ENCODE peak calls at places on chromosomes 6 and 20, in five cellular contexts. S is transverse colon, O is uterus, R is right lobe of liver, U is heart right ventricle. X is an unnamed sample.

GRCh38 chr20:47551841-47552240 is 50.2 kb downstream of the NCOA3 start:
- DNase-seq in S (no peak), O (no peak), R (no peak), U (no peak), X (no peak)

GRCh38 chr20:43786885-43787284 is 60.1 kb upstream of the GTSF1L start:
- DNase-seq in S (no peak), O (no peak), R (no peak), U (no peak), X (no peak)

GRCh38 chr6:13299909-13300308 is 28.4 kb downstream of the TBC1D7 start:
- DNase-seq in S (no peak), O (no peak), R (no peak), U (no peak), X (no peak)

GRCh38 chr6:31842056-31842455 is 14.5 kb downstream of the HSPA1B start:
- DNase-seq in S (no peak), O (no peak), R (no peak), U (no peak), X (peak; percentile 12)

GRCh38 chr6:48733581-48733980 is 622.6 kb upstream of the PTCHD4 start:
- DNase-seq in S (no peak), O (no peak), R (no peak), U (no peak), X (no peak)

GRCh38 chr6:139640911-139641310 is 266.5 kb upstream of the CITED2 start:
- DNase-seq in S (no peak), O (no peak), R (no peak), U (no peak), X (no peak)

GRCh38 chr6:3455490-3456394 is 1.1 kb downstream of the SLC22A23 start:
- DNase-seq in S (peak; percentile 51), O (no peak), R (peak; percentile 71), U (peak; percentile 26), X (peak; percentile 74)

GRCh38 chr6:33909737-33910136 is 105.9 kb upstream of the MLN start:
- DNase-seq in S (no peak), O (no peak), R (no peak), U (no peak), X (no peak)

GRCh38 chr20:47278907-47279348 is 77.6 kb downstream of the ZMYND8 start:
- DNase-seq in S (no peak), O (no peak), R (no peak), U (no peak), X (no peak)

GRCh38 chr6:116136933-116137340 is 11.0 kb upstream of the COL10A1 start:
- DNase-seq in S (no peak), O (no peak), R (no peak), U (no peak), X (no peak)

GRCh38 chr20:49396230-49396629 is 86.2 kb downstream of the KCNB1 start:
- DNase-seq in S (no peak), O (no peak), R (no peak), U (no peak), X (no peak)

GRCh38 chr6:71385111-71385822 is 96.7 kb downstream of the OGFRL1 start:
- DNase-seq in S (no peak), O (no peak), R (no peak), U (no peak), X (no peak)
- H3K4me1 ChIP-seq in S (peaks cover 8% of the 10 kb centered on the region), O (no peaks in the 10 kb centered on the region), R (no peaks in the 10 kb centered on the region), U (peaks cover 31% of the 10 kb centered on the region), X (no peaks in the 10 kb centered on the region)

DNA sequence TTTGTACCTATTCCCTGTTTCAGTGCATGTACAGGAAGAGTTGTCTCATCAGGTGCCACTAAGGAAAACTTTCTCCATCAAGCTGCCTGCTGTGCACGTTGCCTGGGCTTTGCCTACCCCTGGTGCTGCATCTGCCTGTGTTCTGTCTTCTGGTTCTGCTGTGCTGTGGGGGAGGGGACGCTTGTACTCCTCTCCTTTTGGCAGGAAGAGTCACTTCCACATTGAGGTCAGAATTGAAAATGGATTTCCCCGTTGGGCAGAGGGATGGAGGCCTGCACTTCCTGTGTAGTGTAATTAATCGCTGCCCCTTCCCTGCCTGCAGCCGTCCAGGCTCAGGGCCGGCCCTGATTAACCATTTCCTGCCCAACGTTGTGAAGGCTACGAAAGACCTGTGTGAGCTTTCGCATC is 153.3 kb downstream of the SCML4 start:
- DNase-seq in S (peak; percentile 41), O (peak; percentile 39), R (peak; percentile 57), U (peak; percentile 84), X (peak; percentile 81)
- H3K4me1 ChIP-seq in S (no peaks in the 10 kb centered on the region), O (peaks cover 7% of the 10 kb centered on the region), R (no peaks in the 10 kb centered on the region), U (peaks cover 11% of the 10 kb centered on the region), X (peaks cover 9% of the 10 kb centered on the region)

GRCh38 chr20:44956410-44956809 is 3.8 kb downstream of the TOMM34 start:
- DNase-seq in S (no peak), O (no peak), R (no peak), U (no peak), X (no peak)

GRCh38 chr20:44961024-44961866 is 1.0 kb upstream of the TOMM34 start:
- DNase-seq in S (no peak), O (no peak), R (no peak), U (no peak), X (no peak)

GRCh38 chr20:44959082-44959895 is 908 bp downstream of the TOMM34 start:
- DNase-seq in S (peak; percentile 23), O (no peak), R (no peak), U (peak; percentile 36), X (no peak)

GRCh38 chr20:44959896-44960852 is at the start of gene TOMM34:
- DNase-seq in S (peak; percentile 97), O (peak; percentile 92), R (peak; percentile 97), U (peak; percentile 93), X (peak; percentile 99)

DNA sequence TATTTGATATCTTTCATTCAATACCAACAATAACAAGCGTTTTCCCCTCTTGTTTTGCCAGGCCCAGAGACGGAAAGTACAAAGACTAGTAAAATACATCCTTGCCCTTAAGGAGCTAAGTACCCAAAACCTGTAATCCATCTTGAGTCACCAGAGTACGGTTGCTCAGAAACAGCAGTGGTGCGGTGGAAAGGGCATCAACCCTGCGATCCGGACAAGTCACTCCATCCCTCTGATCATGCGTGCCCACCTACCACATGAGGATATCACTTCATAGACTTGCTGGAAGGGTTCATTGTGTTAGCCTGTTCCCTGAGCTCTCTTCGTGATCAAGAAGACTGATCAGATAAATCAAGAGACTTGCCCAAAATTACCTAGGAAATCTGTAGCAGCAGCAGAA is 1.9 kb downstream of the TOMM34 start:
- DNase-seq in S (no peak), O (no peak), R (no peak), U (no peak), X (no peak)
- H3K4me1 ChIP-seq in S (peaks cover 10% of the 10 kb centered on the region), O (no peaks in the 10 kb centered on the region), R (no peaks in the 10 kb centered on the region), U (peaks cover 13% of the 10 kb centered on the region), X (peaks cover 1% of the 10 kb centered on the region)

DNA sequence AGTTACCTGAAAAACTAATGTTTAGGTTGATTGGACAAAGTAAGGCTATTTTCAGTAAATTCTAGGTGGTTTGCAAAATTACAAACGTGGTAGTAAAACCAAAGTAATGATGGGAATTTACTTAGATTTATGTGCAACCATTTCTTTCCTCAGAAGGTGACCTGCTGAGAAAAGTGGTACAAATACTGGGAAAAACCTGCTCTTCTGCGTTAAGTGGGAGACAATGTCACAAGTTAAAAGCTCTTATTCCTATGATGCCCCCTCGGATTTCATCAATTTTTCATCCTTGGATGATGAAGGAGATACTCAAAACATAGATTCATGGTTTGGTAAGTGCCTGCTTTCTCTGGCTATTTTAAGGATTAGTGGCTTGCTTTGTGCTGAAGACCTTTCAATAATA is 18.2 kb downstream of the TPX2 start:
- DNase-seq in S (no peak), O (no peak), R (no peak), U (no peak), X (no peak)
- H3K4me1 ChIP-seq in S (no peaks in the 10 kb centered on the region), O (no peaks in the 10 kb centered on the region), R (no peaks in the 10 kb centered on the region), U (no peaks in the 10 kb centered on the region), X (no peaks in the 10 kb centered on the region)

GRCh38 chr20:45416917-45417316 is 976 bp downstream of the PIGT start:
- DNase-seq in S (no peak), O (no peak), R (no peak), U (no peak), X (no peak)
- H3K4me1 ChIP-seq in S (peaks cover 36% of the 10 kb centered on the region), O (peaks cover 8% of the 10 kb centered on the region), R (no peaks in the 10 kb centered on the region), U (peaks cover 39% of the 10 kb centered on the region), X (peaks cover 11% of the 10 kb centered on the region)

GRCh38 chr20:8389381-8390368 is 257.6 kb downstream of the PLCB1 start:
- DNase-seq in S (no peak), O (no peak), R (no peak), U (no peak), X (no peak)
- H3K4me1 ChIP-seq in S (no peaks in the 10 kb centered on the region), O (no peaks in the 10 kb centered on the region), R (no peaks in the 10 kb centered on the region), U (no peaks in the 10 kb centered on the region), X (peaks cover 3% of the 10 kb centered on the region)

GRCh38 chr20:40435146-40435545 is 253.9 kb downstream of the MAFB start:
- DNase-seq in S (no peak), O (no peak), R (no peak), U (no peak), X (no peak)

GRCh38 chr20:40431611-40432010 is 257.4 kb downstream of the MAFB start:
- DNase-seq in S (no peak), O (no peak), R (no peak), U (no peak), X (no peak)

GRCh38 chr20:40434122-40434521 is 254.9 kb downstream of the MAFB start:
- DNase-seq in S (no peak), O (no peak), R (no peak), U (no peak), X (no peak)

GRCh38 chr20:40431112-40431511 is 257.9 kb downstream of the MAFB start:
- DNase-seq in S (no peak), O (no peak), R (no peak), U (no peak), X (no peak)

DNA sequence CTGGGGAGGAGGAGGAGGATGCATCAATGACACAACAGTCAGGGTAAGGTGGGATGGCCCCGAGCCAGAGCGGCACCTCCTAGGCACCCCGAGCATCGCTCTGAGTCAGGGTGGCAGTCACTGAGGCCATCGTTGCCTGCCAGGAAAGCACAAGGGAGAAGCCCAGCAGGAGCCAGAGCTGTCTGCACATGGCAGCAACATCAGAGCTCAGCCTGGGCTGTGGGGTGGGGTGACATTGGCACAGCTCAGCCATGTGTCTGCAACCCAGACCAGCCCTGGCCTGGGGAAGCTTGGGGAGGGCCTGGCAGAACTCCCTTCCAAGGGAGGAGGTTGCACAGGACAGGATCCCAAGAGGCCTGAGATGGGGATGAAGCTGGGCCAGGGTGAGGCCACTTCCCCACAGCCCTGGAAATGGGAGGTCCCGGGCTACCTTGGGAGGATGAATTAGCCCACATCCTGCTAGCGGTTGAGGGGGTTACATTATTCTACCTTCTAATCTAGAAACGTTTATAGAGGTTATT is 255.6 kb downstream of the MAFB start:
- DNase-seq in S (no peak), O (no peak), R (no peak), U (no peak), X (peak; percentile 57)
- H3K4me1 ChIP-seq in S (no peaks in the 10 kb centered on the region), O (no peaks in the 10 kb centered on the region), R (no peaks in the 10 kb centered on the region), U (no peaks in the 10 kb centered on the region), X (no peaks in the 10 kb centered on the region)

GRCh38 chr20:23151885-23152284 is 65.8 kb upstream of the CD93 start:
- DNase-seq in S (no peak), O (no peak), R (peak; percentile 33), U (peak; percentile 8), X (no peak)
- H3K4me1 ChIP-seq in S (no peaks in the 10 kb centered on the region), O (no peaks in the 10 kb centered on the region), R (no peaks in the 10 kb centered on the region), U (peaks cover 50% of the 10 kb centered on the region), X (peaks cover 26% of the 10 kb centered on the region)

DNA sequence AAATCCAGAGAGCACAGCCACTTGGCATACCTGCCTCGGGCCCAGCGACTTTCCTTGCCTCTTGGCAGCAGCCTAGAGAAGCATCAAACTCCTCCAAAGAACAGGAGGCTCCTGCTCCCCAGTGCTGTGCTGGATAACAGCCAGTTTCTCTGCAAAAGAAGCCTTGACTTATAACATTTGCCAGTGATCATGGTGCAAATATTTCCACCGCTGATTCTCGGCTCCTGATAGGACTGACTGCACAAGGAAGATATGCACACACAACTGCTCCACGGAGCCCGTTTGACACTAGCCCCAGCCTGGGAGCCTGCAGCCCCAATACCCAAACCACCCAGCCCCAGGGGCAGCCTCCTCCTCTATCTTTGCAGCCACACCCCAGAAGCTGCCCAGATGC is 17.5 kb downstream of the ACSS1 start:
- DNase-seq in S (peak; percentile 48), O (peak; percentile 79), R (no peak), U (no peak), X (no peak)
- H3K4me1 ChIP-seq in S (peaks cover 65% of the 10 kb centered on the region), O (peaks cover 18% of the 10 kb centered on the region), R (peaks cover 20% of the 10 kb centered on the region), U (peaks cover 96% of the 10 kb centered on the region), X (peaks cover 57% of the 10 kb centered on the region)